ENCODE peak calls at places on chromosome 1, in nine cellular contexts. M is left lung, R is Right ventricle myocardium superior, S is COR-L47, X is AG04450, A is NCI-H1417, G is iPS DF 6.9, O is hepatic stellate cell, F is GM04503. Y is an unnamed sample.
A peak's percentile ranks its signal among the peaks of the same experiment; 100 is the strongest.

GRCh38 chr1:206589206-206589605 is 23.1 kb downstream of the EIF2D start:
- DNase-seq in F (peak; percentile 81), X (peak; percentile 92), M (no peak), G (no peak), S (no peak), R (no peak), O (peak; percentile 95), A (no peak), Y (peak; percentile 59)

GRCh38 chr1:17886838-17887441 is 131.8 kb downstream of the ACTL8 start:
- DNase-seq in A (no peak), M (no peak), O (no peak), S (no peak), G (no peak), X (no peak), R (no peak), F (no peak), Y (no peak)

GRCh38 chr1:160637821-160638539 is 8.9 kb downstream of the SLAMF1 start:
- DNase-seq in A (no peak), X (no peak), R (no peak), O (no peak), F (no peak), S (no peak), G (no peak), M (no peak), Y (no peak)

GRCh38 chr1:22709891-22710687 is 550 bp upstream of the EPHB2 start:
- DNase-seq in F (no peak), R (peak; percentile 82), S (peak; percentile 28), M (no peak), G (no peak), A (peak; percentile 52), X (no peak), O (peak; percentile 75), Y (no peak)

GRCh38 chr1:108010581-108010980 is 45.6 kb upstream of the VAV3 start:
- DNase-seq in O (no peak), R (no peak), X (no peak), A (no peak), F (no peak), S (no peak), M (no peak), G (no peak), Y (no peak)

GRCh38 chr1:236275061-236275460 is 6.7 kb downstream of the ERO1B start:
- DNase-seq in X (no peak), M (no peak), S (no peak), G (no peak), A (no peak), O (no peak), R (no peak), F (no peak), Y (no peak)

GRCh38 chr1:184362876-184363275 is 24.0 kb upstream of the C1orf21 start:
- DNase-seq in G (no peak), O (no peak), R (no peak), A (no peak), M (no peak), X (no peak), F (peak; percentile 32), S (no peak), Y (no peak)

GRCh38 chr1:6955357-6956154 is 170.3 kb downstream of the CAMTA1 start:
- DNase-seq in O (no peak), F (no peak), G (no peak), R (no peak), X (no peak), S (no peak), M (no peak), A (peak; percentile 48), Y (no peak)

GRCh38 chr1:17563494-17564281 is 24.2 kb downstream of the ARHGEF10L start:
- DNase-seq in M (no peak), A (no peak), X (no peak), S (no peak), O (no peak), F (no peak), R (peak; percentile 76), G (no peak), Y (no peak)

GRCh38 chr1:207763091-207763490 is 11.2 kb downstream of the CD46 start:
- DNase-seq in X (no peak), R (no peak), F (no peak), G (no peak), M (peak; percentile 50), S (no peak), A (no peak), O (no peak), Y (no peak)

GRCh38 chr1:109133815-109134214 is 19.9 kb downstream of the ELAPOR1 start:
- DNase-seq in X (no peak), M (peak; percentile 91), S (peak; percentile 41), O (no peak), R (peak; percentile 84), G (no peak), F (no peak), A (no peak), Y (no peak)

GRCh38 chr1:201266774-201267173 is 16.5 kb upstream of the PKP1 start:
- DNase-seq in A (no peak), R (no peak), X (peak; percentile 72), F (peak; percentile 55), G (no peak), M (no peak), S (peak; percentile 30), O (peak; percentile 86), Y (peak; percentile 93)

GRCh38 chr1:55938376-55938850 is 641.0 kb downstream of the PLPP3 start:
- DNase-seq in A (no peak), G (no peak), M (peak; percentile 39), O (no peak), X (no peak), R (peak; percentile 56), F (no peak), S (no peak), Y (no peak)

GRCh38 chr1:25051504-25051903 is 121.4 kb upstream of the RUNX3 start:
- DNase-seq in S (no peak), R (no peak), O (no peak), X (no peak), A (no peak), G (no peak), M (no peak), F (no peak), Y (no peak)

GRCh38 chr1:30749691-30750583 is 7.6 kb downstream of the LAPTM5 start:
- DNase-seq in X (no peak), O (no peak), R (no peak), M (no peak), G (no peak), A (no peak), F (no peak), S (no peak), Y (no peak)

GRCh38 chr1:56977910-56978309 is 12.1 kb upstream of the C8B start:
- DNase-seq in R (no peak), X (no peak), O (no peak), S (no peak), A (no peak), M (no peak), G (no peak), F (no peak), Y (no peak)

GRCh38 chr1:232965124-232965911 is 14.9 kb downstream of the NTPCR start:
- DNase-seq in R (no peak), A (no peak), X (no peak), G (no peak), F (no peak), S (no peak), M (no peak), O (no peak), Y (no peak)

GRCh38 chr1:234961468-234962339 is 166.9 kb downstream of the TOMM20 start:
- DNase-seq in M (no peak), S (no peak), F (peak; percentile 87), R (no peak), A (no peak), O (peak; percentile 69), G (no peak), X (peak; percentile 85), Y (peak; percentile 80)

GRCh38 chr1:112395261-112395831 is 668 bp upstream of the CTTNBP2NL start:
- DNase-seq in S (no peak), A (no peak), X (no peak), R (no peak), G (no peak), M (no peak), O (no peak), F (no peak), Y (no peak)

GRCh38 chr1:215710340-215710971 is 143.4 kb downstream of the KCTD3 start:
- DNase-seq in F (no peak), G (peak; percentile 60), S (peak; percentile 78), X (no peak), R (no peak), O (peak; percentile 36), M (no peak), A (peak; percentile 56), Y (peak; percentile 35)

GRCh38 chr1:6969106-6969505 is 183.9 kb downstream of the CAMTA1 start:
- DNase-seq in R (no peak), G (no peak), S (no peak), O (no peak), X (no peak), M (no peak), F (no peak), A (no peak), Y (no peak)

GRCh38 chr1:233543338-233544255 is 70.3 kb upstream of the KCNK1 start:
- DNase-seq in X (no peak), G (no peak), F (peak; percentile 74), S (no peak), O (no peak), M (no peak), A (no peak), R (no peak), Y (peak; percentile 44)

GRCh38 chr1:68384872-68385390 is 64.8 kb downstream of the RPE65 start:
- DNase-seq in M (no peak), A (no peak), X (peak; percentile 41), R (no peak), F (no peak), G (no peak), S (no peak), O (no peak), Y (no peak)

GRCh38 chr1:44698138-44698537 is 23.6 kb downstream of the ARMH1 start:
- DNase-seq in R (no peak), M (no peak), F (no peak), S (no peak), G (no peak), X (no peak), A (no peak), O (no peak), Y (no peak)